ENCODE peak calls at places on chromosome 7, in seven cellular contexts. C, R, D, K, V, P and O are unnamed samples. For H3K27me3, the result is how much of the 10 kb centered on the place peaks cover.

GRCh38 chr7:25750738-25751529 is 401.1 kb upstream of the NFE2L3 start:
- DNase-seq in C (no peak), R (no peak), D (no peak), K (no peak), V (no peak), P (no peak), O (no peak)

GRCh38 chr7:129574487-129574886 is 37.0 kb upstream of the NRF1 start:
- DNase-seq in C (no peak), R (peak), D (no peak), K (no peak), V (no peak), P (no peak), O (no peak)

GRCh38 chr7:134755422-134756022 is 23.9 kb upstream of the CALD1 start:
- DNase-seq in C (peak), R (peak), D (no peak), K (no peak), V (no peak), P (no peak), O (no peak)

GRCh38 chr7:121328508-121329459 is at the start of gene WNT16:
- DNase-seq in C (peak), R (no peak), D (no peak), K (peak), V (no peak), P (no peak), O (peak)

GRCh38 chr7:156490021-156490800 is 150.4 kb upstream of the RNF32 start:
- DNase-seq in C (no peak), R (no peak), D (no peak), K (no peak), V (no peak), P (no peak), O (no peak)

GRCh38 chr7:76303829-76304505 is 1.5 kb downstream of the HSPB1 start:
- DNase-seq in C (no peak), R (no peak), D (no peak), K (no peak), V (peak), P (no peak), O (no peak)

GRCh38 chr7:27911920-27912319 is 172.0 kb downstream of the TAX1BP1 start:
- DNase-seq in C (no peak), R (no peak), D (no peak), K (no peak), V (no peak), P (no peak), O (no peak)

GRCh38 chr7:42494199-42494710 is 257.2 kb upstream of the GLI3 start:
- DNase-seq in C (no peak), R (no peak), D (no peak), K (no peak), V (no peak), P (no peak), O (no peak)

GRCh38 chr7:133081119-133081604 is 728 bp downstream of the CHCHD3 start:
- DNase-seq in C (peak), R (peak), D (peak), K (no peak), V (peak), P (no peak), O (no peak)

GRCh38 chr7:88668591-88668990 is 90.9 kb upstream of the ZNF804B start:
- DNase-seq in C (no peak), R (no peak), D (no peak), K (no peak), V (no peak), P (no peak), O (no peak)

GRCh38 chr7:41711283-41712064 is 8.6 kb upstream of the INHBA start:
- DNase-seq in C (peak), R (no peak), D (no peak), K (no peak), V (peak), P (peak), O (peak)

GRCh38 chr7:101884671-101885596 is 67.5 kb downstream of the CUX1 start:
- DNase-seq in C (no peak), R (no peak), D (no peak), K (no peak), V (no peak), P (no peak), O (no peak)

GRCh38 chr7:96901822-96902412 is 103.4 kb upstream of the DLX6 start:
- DNase-seq in C (no peak), R (no peak), D (no peak), K (no peak), V (no peak), P (no peak), O (no peak)

GRCh38 chr7:154912921-154913644 is 89.8 kb downstream of the PAXIP1 start:
- DNase-seq in C (no peak), R (no peak), D (no peak), K (peak), V (no peak), P (no peak), O (no peak)

GRCh38 chr7:144842377-144842851 is 6.6 kb upstream of the TPK1 start:
- DNase-seq in C (peak), R (peak), D (no peak), K (no peak), V (no peak), P (peak), O (peak)

GRCh38 chr7:131284702-131285419 is 42.8 kb upstream of the MKLN1 start:
- DNase-seq in C (no peak), R (peak), D (no peak), K (peak), V (no peak), P (peak), O (no peak)

GRCh38 chr7:409344-410281 is 110.0 kb downstream of the PDGFA start:
- DNase-seq in C (no peak), R (peak), D (peak), K (no peak), V (no peak), P (no peak), O (peak)

GRCh38 chr7:158430308-158431034 is 157.2 kb downstream of the PTPRN2 start:
- DNase-seq in C (no peak), R (no peak), D (no peak), K (no peak), V (no peak), P (no peak), O (peak)

DNA sequence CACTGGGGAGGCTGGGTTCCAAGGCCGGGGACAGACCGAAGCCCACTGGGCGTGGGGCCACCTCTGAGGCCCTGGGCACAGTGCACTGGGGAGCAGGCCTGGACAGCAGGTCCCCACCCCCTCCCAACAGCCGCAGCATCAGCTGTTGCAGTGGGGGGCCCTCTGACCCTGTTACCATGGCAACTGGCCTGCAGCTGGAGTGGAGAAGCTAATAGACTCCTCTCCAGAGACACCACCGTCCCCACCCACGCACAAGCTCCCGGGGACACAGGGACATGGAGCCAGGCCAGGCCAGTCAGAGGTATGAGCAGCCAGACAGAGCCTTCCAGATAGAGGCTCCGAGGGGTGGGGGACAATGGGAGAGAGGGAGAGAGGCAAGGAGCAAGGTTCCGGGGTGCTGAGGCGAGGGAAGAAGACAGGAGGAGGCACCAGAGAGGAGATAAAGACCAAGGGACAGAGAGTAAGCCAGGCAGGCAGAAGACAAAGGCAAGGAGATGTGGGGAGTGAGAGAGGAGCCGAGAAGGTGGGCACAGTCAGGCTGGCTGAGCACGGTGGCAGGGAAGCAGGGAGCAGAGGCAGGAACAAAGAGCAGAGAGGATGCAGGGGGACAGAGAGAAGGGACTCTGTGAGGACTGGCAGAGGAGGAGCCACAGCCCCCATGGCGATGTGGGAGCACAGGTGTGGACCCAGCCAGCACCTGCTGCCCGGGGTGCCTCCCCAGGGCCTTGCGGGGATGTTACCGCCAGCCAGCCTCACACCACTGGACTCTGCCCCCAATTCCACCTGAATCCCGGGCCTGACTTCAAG is 6.7 kb downstream of the KCNH2 start:
- DNase-seq in C (peak), R (peak), D (no peak), K (no peak), V (no peak), P (no peak), O (peak)
- H3K27me3 ChIP-seq in C (under half), R (under half), D (under half), K (half or more), V (under half), P (under half), O (under half)

GRCh38 chr7:82542665-82543064 is 99.1 kb upstream of the CACNA2D1 start:
- DNase-seq in C (no peak), R (no peak), D (no peak), K (no peak), V (no peak), P (no peak), O (no peak)
- H3K27ac ChIP-seq in C (no peak), R (no peak), D (no peak), K (no peak), V (no peak), P (no peak), O (no peak)

GRCh38 chr7:99385564-99385963 is 11.0 kb downstream of the ARPC1B start:
- DNase-seq in C (no peak), R (no peak), D (no peak), K (no peak), V (no peak), P (no peak), O (no peak)

GRCh38 chr7:99383791-99384370 is 9.4 kb downstream of the ARPC1B start:
- DNase-seq in C (no peak), R (no peak), D (no peak), K (no peak), V (no peak), P (no peak), O (no peak)

GRCh38 chr7:99387912-99388311 is 13.4 kb downstream of the ARPC1B start:
- DNase-seq in C (no peak), R (no peak), D (no peak), K (no peak), V (no peak), P (no peak), O (no peak)

GRCh38 chr7:99384523-99384922 is 10.0 kb downstream of the ARPC1B start:
- DNase-seq in C (no peak), R (no peak), D (no peak), K (no peak), V (no peak), P (no peak), O (no peak)

DNA sequence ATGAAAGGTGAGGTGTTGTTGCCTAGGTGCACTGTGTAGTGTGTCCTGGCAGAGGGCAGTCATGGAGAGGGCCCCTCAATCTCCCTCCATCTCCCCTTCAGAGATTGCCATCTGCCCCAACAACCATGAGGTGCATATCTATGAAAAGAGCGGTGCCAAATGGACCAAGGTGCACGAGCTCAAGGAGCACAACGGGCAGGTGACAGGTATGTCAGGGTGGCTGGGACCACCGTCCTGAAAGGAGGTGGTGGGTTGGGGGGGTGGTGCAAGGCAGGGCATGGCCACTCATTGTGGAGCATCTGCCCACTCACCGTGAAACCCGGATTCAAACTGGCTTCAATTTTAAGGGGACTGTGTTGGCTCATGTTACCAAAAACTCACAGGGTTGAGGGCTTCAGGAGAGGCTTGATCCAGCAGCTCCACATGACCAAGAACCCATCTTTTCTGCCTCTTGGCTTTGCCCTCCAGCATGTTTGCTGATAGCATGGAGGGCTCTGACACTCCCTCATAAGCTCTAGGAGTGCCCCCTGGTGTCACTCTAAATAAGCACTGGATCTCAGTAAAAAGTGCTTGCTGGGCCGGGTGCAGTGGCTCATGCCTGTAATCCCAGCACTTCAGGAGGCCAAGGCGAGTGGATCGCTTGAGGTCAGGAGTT is 12.2 kb downstream of the ARPC1B start:
- DNase-seq in C (peak), R (no peak), D (no peak), K (no peak), V (peak), P (no peak), O (no peak)
- TF ChIP-seq POLR2A in C (no peak), R (no peak), D (no peak), K (no peak), V (no peak), P (no peak), O (no peak)

GRCh38 chr7:71364559-71364958 is 232.6 kb downstream of the GALNT17 start:
- DNase-seq in C (no peak), R (no peak), D (no peak), K (no peak), V (no peak), P (no peak), O (no peak)

GRCh38 chr7:71363627-71364026 is 231.7 kb downstream of the GALNT17 start:
- DNase-seq in C (no peak), R (no peak), D (no peak), K (no peak), V (no peak), P (no peak), O (no peak)

GRCh38 chr7:71363223-71363622 is 231.3 kb downstream of the GALNT17 start:
- DNase-seq in C (no peak), R (no peak), D (no peak), K (no peak), V (no peak), P (no peak), O (no peak)

DNA sequence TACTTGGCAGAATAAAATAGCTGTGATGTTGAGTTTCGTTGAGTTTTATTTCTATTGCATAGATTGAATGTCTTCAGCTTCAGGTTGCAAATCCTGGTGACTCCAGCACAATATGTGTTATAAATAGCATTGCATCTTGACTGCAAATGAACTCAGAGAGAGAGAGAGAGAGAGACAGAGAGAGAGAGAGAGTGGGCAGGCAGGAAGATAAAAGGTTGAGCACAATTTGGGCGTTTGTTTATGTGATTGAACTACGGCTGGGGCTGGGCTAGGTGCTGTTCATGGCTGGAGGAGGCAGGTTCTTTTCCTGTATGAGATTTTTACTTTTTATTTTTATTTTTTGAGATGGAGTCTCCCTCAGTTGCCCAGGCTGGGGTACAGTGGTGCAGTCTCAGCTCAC is 229.7 kb downstream of the GALNT17 start:
- DNase-seq in C (no peak), R (no peak), D (no peak), K (no peak), V (no peak), P (no peak), O (no peak)
- H3K27me3 ChIP-seq in C (under half), R (under half), D (under half), K (under half), V (under half), P (under half), O (under half)

GRCh38 chr7:124263232-124263827 is 230.5 kb upstream of the TMEM229A start:
- DNase-seq in C (peak), R (no peak), D (no peak), K (no peak), V (no peak), P (no peak), O (no peak)

GRCh38 chr7:124261710-124262109 is 228.8 kb upstream of the TMEM229A start:
- DNase-seq in C (no peak), R (no peak), D (no peak), K (no peak), V (no peak), P (no peak), O (no peak)

GRCh38 chr7:124255041-124255667 is 222.3 kb upstream of the TMEM229A start:
- DNase-seq in C (no peak), R (no peak), D (no peak), K (no peak), V (no peak), P (no peak), O (no peak)

DNA sequence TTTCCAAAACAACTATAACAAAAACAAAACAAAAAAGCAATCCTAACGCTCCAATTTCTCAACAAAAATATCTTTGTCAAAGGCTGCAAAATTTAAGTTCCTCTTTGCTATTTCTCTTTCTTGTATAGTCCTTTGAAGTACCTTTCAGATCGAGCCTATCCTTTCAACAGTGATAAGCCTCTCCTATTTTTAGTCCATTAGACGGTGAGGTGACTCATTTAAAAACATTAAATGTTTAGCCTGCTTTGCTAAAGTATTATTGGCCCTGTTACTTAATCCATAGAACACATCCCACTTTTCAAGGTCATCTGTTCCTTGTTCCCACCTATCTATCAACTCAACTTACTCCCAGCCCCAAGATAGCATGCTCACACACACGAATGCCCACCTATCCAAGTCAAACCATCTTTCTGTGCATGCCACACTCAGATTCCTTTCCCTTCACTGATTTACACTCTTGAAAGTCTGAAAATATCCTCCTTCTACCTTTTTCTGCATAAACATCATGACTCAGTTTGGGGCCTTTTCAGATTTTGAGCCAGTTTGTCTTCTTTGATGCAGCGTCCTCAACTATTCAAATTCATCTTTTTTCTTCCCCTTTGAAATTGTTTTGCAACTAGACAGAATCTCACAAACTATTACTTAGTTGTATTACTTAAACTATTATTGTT is 224.9 kb upstream of the TMEM229A start:
- DNase-seq in C (no peak), R (no peak), D (no peak), K (no peak), V (no peak), P (no peak), O (no peak)
- H3K27ac ChIP-seq in C (no peak), R (peak), D (no peak), K (no peak), V (no peak), P (no peak), O (no peak)

GRCh38 chr7:100671353-100672327 is 1.9 kb upstream of the GNB2 start:
- DNase-seq in C (no peak), R (no peak), D (no peak), K (no peak), V (no peak), P (no peak), O (no peak)

GRCh38 chr7:100674441-100675407 is 1.2 kb downstream of the GNB2 start:
- DNase-seq in C (peak), R (no peak), D (peak), K (peak), V (no peak), P (no peak), O (peak)

GRCh38 chr7:100673942-100674431 is 447 bp downstream of the GNB2 start:
- DNase-seq in C (peak), R (no peak), D (no peak), K (peak), V (no peak), P (no peak), O (peak)

GRCh38 chr7:100675581-100676350 is 2.2 kb downstream of the GNB2 start:
- DNase-seq in C (peak), R (peak), D (peak), K (peak), V (no peak), P (peak), O (peak)

DNA sequence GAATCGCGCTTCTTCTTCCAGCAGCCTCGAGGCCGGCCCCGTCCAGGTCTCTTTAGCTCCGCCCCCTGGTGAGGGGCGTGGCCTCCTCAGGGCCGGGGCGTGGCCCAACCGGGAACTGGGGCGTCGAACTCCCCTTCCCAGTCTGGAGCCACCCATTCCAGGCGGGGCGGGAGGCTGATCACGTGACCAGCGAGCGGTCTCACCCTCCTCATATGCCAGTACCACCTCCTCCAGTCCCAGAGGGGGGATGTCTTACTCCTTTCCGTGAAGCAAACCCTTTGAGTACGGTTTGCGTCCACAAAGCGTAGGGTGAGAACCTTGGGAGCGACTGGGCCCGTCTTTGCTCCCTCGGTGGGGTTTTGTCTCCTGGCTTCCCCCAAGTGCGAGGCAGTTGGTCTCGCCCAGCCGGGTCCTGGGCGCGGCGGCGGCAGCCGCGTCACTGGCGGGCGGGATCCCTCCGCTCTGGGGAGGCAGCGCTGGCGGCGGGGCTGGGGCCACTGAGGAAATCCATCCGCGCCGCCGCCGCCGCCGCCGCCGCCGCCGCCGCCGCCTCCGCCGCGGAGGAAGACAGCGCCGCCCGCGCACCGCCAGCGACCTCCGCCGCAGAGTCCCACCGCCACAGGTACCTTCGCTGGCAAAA is at the start of gene GNB2:
- DNase-seq in C (peak), R (peak), D (peak), K (peak), V (peak), P (peak), O (peak)
- TF ChIP-seq POLR2A in C (peak), R (peak), D (peak), K (no peak), V (peak), P (no peak), O (no peak)

DNA sequence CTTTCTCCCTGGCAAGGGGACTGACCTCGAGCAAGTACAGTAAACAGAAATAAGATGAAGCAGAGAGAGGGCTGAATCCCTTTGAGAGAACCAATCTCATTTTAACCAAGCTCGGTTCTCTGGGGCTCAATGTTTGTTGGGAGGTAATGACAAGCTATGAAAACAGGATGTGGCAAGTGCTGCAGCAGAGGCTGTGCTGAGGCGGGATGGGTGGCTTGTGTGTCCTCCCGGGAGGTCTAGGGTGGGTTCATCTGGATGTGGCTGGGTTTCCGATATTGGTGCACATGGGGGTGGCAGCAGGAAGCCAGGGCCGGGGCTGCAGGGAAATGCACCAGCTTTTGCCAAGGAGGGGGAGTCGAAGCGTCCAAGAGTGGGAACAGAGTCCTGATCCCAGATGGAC is 84.5 kb downstream of the AOAH start:
- DNase-seq in C (no peak), R (no peak), D (no peak), K (no peak), V (no peak), P (peak), O (no peak)
- H3K27me3 ChIP-seq in C (under half), R (under half), D (under half), K (under half), V (under half), P (under half), O (under half)

GRCh38 chr7:17095951-17096350 is 202.5 kb upstream of the AHR start:
- DNase-seq in C (no peak), R (no peak), D (no peak), K (no peak), V (no peak), P (no peak), O (no peak)
- H3K27ac ChIP-seq in C (no peak), R (no peak), D (no peak), K (no peak), V (no peak), P (no peak), O (no peak)